ENCODE peak calls at places on chromosomes 2 and 18, in four cellular contexts. C is A673, W is RWPE1, M is upper lobe of right lung. K is an unnamed sample.

GRCh38 chr2:10180271-10180670 is 57.7 kb downstream of the RRM2 start:
- DNase-seq in C (no peak), W (no peak), M (no peak), K (no peak)

GRCh38 chr18:28411806-28412205 is 234.9 kb upstream of the CDH2 start:
- DNase-seq in C (peak), W (no peak), M (no peak), K (no peak)

GRCh38 chr2:235852528-235852920 is 315.7 kb downstream of the GBX2 start:
- DNase-seq in C (no peak), W (no peak), M (no peak), K (no peak)

GRCh38 chr2:228652366-228652765 is 470.9 kb upstream of the SPHKAP start:
- DNase-seq in C (no peak), W (no peak), M (no peak), K (no peak)

GRCh38 chr2:128982670-128983069 is 664.0 kb upstream of the HS6ST1 start:
- DNase-seq in C (no peak), W (no peak), M (no peak), K (no peak)

GRCh38 chr18:55522011-55522410 is 66.0 kb downstream of the TCF4 start:
- DNase-seq in C (peak), W (no peak), M (no peak), K (peak)

GRCh38 chr2:109612991-109613921 is 510 bp downstream of the SEPTIN10 start:
- DNase-seq in C (peak), W (no peak), M (no peak), K (no peak)

GRCh38 chr2:198280145-198280544 is 475.8 kb downstream of the PLCL1 start:
- DNase-seq in C (no peak), W (no peak), M (no peak), K (no peak)

GRCh38 chr2:99619211-99619610 is 129.4 kb upstream of the REV1 start:
- DNase-seq in C (no peak), W (no peak), M (no peak), K (no peak)
- TF ChIP-seq CTCF in C (no peak), W (no peak), M (no peak), K (no peak)

DNA sequence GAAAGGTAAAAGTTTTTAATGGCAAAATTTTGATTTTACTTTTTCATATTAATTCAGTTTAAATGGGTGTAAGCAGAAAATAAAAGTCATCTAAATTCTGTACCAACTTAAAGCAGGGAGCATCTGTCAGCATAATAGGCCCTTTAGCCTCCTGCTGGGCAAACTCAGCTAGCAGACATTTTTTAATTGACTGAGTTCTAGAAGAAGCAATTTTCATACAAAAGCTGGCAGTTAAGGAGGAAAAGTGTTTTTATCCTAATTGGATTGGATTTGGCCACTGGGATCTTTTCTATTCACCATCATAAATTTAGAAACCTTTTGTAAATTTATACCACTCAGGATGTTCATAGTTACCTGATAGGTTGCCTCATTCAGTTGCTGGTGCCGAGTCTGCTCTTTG is 262.7 kb upstream of the FSIP2 start:
- DNase-seq in C (peak), W (no peak), M (no peak), K (no peak)
- TF ChIP-seq CTCF in C (no peak), W (no peak), M (no peak), K (no peak)

DNA sequence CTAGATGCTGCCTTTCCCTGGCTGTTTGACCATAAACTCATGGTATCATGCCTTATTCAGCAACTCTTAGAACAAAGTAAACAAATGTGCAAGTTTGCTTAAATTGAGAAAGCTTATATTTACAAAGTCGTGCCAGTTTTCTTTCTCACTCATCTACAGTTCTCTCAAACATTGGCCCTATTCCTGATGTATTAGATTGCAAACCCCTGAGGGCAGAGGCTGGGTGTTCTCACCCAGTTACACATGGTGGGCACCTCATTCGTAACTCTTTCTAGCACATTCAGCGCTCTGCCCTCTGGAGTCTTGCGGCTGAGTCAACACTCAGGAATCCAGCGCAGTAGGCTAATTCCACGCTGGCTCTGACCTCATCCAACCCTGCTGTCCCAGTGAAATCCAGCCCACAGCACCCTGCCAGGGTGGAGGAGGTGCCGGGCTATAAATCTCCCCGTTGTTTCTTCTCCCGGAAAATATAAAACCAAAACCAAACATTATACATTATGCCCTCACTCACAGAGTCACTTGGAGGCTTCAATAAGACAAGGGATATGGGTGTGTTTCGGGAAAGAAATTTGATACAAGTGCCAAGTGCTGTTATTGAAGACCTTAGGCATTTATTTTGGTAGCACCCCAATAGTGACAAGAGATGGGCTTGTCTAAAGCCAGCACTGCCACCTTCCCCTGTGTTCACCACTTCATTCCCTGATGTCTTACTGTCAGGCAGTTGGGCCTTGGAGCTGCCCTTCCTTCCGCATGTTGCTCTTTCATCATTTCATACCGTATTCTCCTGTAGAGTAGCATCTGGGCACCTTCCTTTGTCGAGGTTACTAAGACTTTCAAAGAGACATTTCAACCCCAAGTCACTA is 287.4 kb downstream of the PRKCE start:
- DNase-seq in C (peak), W (peak), M (peak), K (no peak)
- TF ChIP-seq CTCF in C (no peak), W (no peak), M (no peak), K (no peak)

GRCh38 chr2:233114421-233114861 is 54.3 kb downstream of the INPP5D start:
- DNase-seq in C (no peak), W (no peak), M (peak), K (peak)

GRCh38 chr2:233116946-233117345 is 56.8 kb downstream of the INPP5D start:
- DNase-seq in C (no peak), W (no peak), M (peak), K (no peak)

GRCh38 chr2:233117351-233117750 is 57.2 kb downstream of the INPP5D start:
- DNase-seq in C (no peak), W (no peak), M (peak), K (no peak)

GRCh38 chr2:233115121-233115520 is 55.0 kb downstream of the INPP5D start:
- DNase-seq in C (no peak), W (no peak), M (peak), K (no peak)

DNA sequence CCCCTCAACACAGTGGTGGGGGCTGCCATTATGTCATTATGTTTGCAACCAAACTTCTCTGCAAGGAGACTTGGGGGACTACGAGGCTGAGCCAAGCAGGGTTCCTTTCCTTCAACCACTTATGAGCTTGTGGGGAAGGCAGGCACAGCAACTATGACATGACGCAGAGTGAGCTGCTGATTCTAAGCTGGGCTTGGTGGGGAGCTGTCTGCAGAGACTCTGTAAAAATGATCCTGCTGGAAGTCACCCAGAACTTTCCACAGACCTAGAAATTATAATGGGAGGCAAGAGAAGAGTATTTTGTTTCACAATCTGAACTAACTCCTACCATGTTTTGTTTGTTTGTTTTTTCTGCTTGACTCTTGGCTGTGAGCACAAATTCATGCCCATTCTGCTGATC is 55.6 kb downstream of the INPP5D start:
- DNase-seq in C (no peak), W (no peak), M (no peak), K (no peak)
- TF ChIP-seq CTCF in C (no peak), W (no peak), M (no peak), K (no peak)

DNA sequence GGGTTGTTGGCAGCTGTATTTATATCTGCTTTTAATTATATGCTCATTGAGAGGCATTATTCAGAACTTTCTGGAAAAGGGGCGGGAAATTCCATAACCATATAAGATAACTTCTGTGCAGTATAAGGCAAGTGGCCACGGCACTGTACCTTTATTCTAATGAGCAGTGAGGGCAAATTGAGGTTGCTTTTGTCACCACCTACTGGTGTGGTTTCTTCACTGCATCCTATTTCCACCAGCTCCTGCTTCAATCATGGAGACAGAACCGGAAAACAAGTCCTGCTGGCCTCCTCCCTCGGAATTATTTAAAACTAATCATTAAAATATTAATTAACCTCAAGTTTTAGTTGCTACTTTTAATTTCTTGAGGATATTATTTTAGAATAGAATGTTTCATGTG is 759.4 kb downstream of the CBLN2 start:
- DNase-seq in C (peak), W (peak), M (no peak), K (peak)
- TF ChIP-seq CTCF in C (peak), W (peak), M (peak), K (peak)

DNA sequence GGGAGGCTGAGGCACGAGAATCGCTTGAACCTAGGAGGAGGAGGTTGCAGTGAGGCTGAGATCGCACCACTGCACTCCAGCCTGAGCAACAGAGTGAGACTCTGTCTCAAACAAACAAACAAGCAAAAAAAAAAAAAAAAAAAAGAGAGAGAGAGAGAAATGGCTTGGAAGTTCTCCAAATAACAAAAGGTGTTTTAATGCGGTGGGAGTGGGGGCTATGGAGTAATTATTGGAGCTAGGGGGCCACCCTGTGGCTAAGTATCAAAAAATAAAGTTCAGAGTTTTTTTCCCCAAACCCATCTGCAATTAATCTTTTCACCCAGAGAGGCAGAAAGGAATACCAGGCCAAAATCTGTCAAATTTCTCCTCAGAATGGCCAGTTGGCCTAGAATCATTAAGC is 23.0 kb upstream of the CEP68 start:
- DNase-seq in C (peak), W (no peak), M (no peak), K (peak)
- TF ChIP-seq CTCF in C (peak), W (no peak), M (peak), K (peak)

GRCh38 chr2:241579281-241579680 is 20.7 kb downstream of the BOK start:
- DNase-seq in C (no peak), W (no peak), M (peak), K (no peak)
- TF ChIP-seq CTCF in C (no peak), W (no peak), M (no peak), K (no peak)

K was measured in activated CD8-positive, alpha-beta T cell treated with anti-CD3 and anti-CD28 coated beads for 36 hours.